ENCODE peak calls at places on chromosomes 16 and 17, in ten cellular contexts. S, X, O, F, A, W, B, Q, L and Z are unnamed samples.

GRCh38 chr17:50149425-50150353 is 788 bp downstream of the PPP1R9B start:
- DNase-seq in S (peak; percentile 54), X (peak; percentile 86), O (no peak), F (peak; percentile 77), A (no peak), W (peak; percentile 52), B (peak; percentile 62), Q (peak; percentile 49), L (peak; percentile 85), Z (no peak)

GRCh38 chr16:57091200-57091989 is 988 bp upstream of the CPNE2 start:
- DNase-seq in S (peak; percentile 55), X (no peak), O (no peak), F (peak; percentile 33), A (peak; percentile 89), W (peak; percentile 45), B (peak; percentile 38), Q (peak; percentile 19), L (peak; percentile 62), Z (no peak)

GRCh38 chr17:77142689-77143088 is 1.9 kb downstream of the SEC14L1 start:
- DNase-seq in S (no peak), X (peak; percentile 33), O (no peak), F (no peak), A (no peak), W (no peak), B (no peak), Q (no peak), L (no peak), Z (no peak)

GRCh38 chr17:33725675-33726271 is 432.7 kb upstream of the ASIC2 start:
- DNase-seq in S (no peak), X (peak; percentile 29), O (no peak), F (peak; percentile 31), A (no peak), W (no peak), B (peak; percentile 25), Q (peak; percentile 5), L (peak; percentile 60), Z (no peak)

GRCh38 chr17:42562845-42563509 is 1.0 kb downstream of the COASY start:
- DNase-seq in S (no peak), X (peak; percentile 55), O (no peak), F (no peak), A (no peak), W (no peak), B (peak; percentile 42), Q (peak; percentile 28), L (no peak), Z (no peak)

GRCh38 chr16:65733706-65734105 is 611.8 kb upstream of the CDH11 start:
- DNase-seq in S (no peak), X (no peak), O (no peak), F (no peak), A (no peak), W (no peak), B (no peak), Q (no peak), L (no peak), Z (no peak)

GRCh38 chr16:46832757-46833464 is 1.9 kb upstream of the C16orf87 start:
- DNase-seq in S (no peak), X (no peak), O (no peak), F (no peak), A (no peak), W (no peak), B (no peak), Q (no peak), L (no peak), Z (no peak)

GRCh38 chr17:41212524-41213169 is 13.8 kb upstream of the KRTAP9-2 start:
- DNase-seq in S (no peak), X (no peak), O (no peak), F (no peak), A (no peak), W (no peak), B (no peak), Q (no peak), L (no peak), Z (no peak)

GRCh38 chr16:3092501-3092991 is 6.5 kb downstream of the ZSCAN10 start:
- DNase-seq in S (no peak), X (no peak), O (no peak), F (no peak), A (no peak), W (no peak), B (no peak), Q (no peak), L (no peak), Z (no peak)

GRCh38 chr17:79650283-79650682 is 39.4 kb upstream of the RBFOX3 start:
- DNase-seq in S (no peak), X (no peak), O (no peak), F (peak; percentile 10), A (peak; percentile 59), W (no peak), B (no peak), Q (no peak), L (no peak), Z (peak; percentile 39)

GRCh38 chr17:49214665-49215360 is 4.3 kb downstream of the ABI3 start:
- DNase-seq in S (peak; percentile 47), X (no peak), O (no peak), F (peak; percentile 79), A (no peak), W (no peak), B (no peak), Q (no peak), L (no peak), Z (no peak)

GRCh38 chr17:45146616-45147101 is 1.6 kb upstream of the HEXIM1 start:
- DNase-seq in S (peak; percentile 57), X (peak; percentile 13), O (no peak), F (peak; percentile 71), A (no peak), W (no peak), B (peak; percentile 76), Q (peak; percentile 65), L (peak; percentile 87), Z (peak; percentile 77)

GRCh38 chr17:59753522-59754467 is 46.3 kb downstream of the VMP1 start:
- DNase-seq in S (no peak), X (peak; percentile 82), O (peak; percentile 73), F (no peak), A (no peak), W (no peak), B (peak; percentile 96), Q (peak; percentile 95), L (no peak), Z (no peak)

GRCh38 chr16:83586036-83586810 is 221.6 kb upstream of the HSBP1 start:
- DNase-seq in S (no peak), X (no peak), O (no peak), F (no peak), A (peak; percentile 57), W (no peak), B (no peak), Q (no peak), L (no peak), Z (no peak)

GRCh38 chr17:31523862-31524730 is 132.6 kb downstream of the RAB11FIP4 start:
- DNase-seq in S (no peak), X (no peak), O (no peak), F (no peak), A (no peak), W (no peak), B (no peak), Q (no peak), L (no peak), Z (no peak)

GRCh38 chr17:7845359-7846062 is 9.4 kb upstream of the TMEM88 start:
- DNase-seq in S (no peak), X (no peak), O (no peak), F (no peak), A (no peak), W (no peak), B (no peak), Q (no peak), L (no peak), Z (peak; percentile 64)

GRCh38 chr17:73255671-73256181 is 6.0 kb downstream of the CPSF4L start:
- DNase-seq in S (no peak), X (peak; percentile 66), O (no peak), F (peak; percentile 51), A (peak; percentile 88), W (peak; percentile 62), B (peak; percentile 61), Q (peak; percentile 39), L (peak; percentile 78), Z (no peak)

GRCh38 chr16:88844412-88845118 is 12.2 kb downstream of the GALNS start:
- DNase-seq in S (no peak), X (no peak), O (no peak), F (no peak), A (no peak), W (no peak), B (no peak), Q (no peak), L (no peak), Z (no peak)
- TF ChIP-seq CTCF in S (no peak), X (peak; percentile 37), O (peak; percentile 19), F (no peak), A (no peak), W (no peak), B (no peak), Q (no peak), L (no peak), Z (no peak)

GRCh38 chr17:30116661-30117547 is at the start of gene NSRP1:
- DNase-seq in S (peak; percentile 93), X (peak; percentile 95), O (peak; percentile 82), F (peak; percentile 95), A (peak; percentile 99), W (peak; percentile 95), B (peak; percentile 97), Q (peak; percentile 95), L (peak; percentile 98), Z (peak; percentile 98)
- TF ChIP-seq CTCF in S (no peak), X (no peak), O (no peak), F (no peak), A (no peak), W (no peak), B (no peak), Q (no peak), L (no peak), Z (no peak)

DNA sequence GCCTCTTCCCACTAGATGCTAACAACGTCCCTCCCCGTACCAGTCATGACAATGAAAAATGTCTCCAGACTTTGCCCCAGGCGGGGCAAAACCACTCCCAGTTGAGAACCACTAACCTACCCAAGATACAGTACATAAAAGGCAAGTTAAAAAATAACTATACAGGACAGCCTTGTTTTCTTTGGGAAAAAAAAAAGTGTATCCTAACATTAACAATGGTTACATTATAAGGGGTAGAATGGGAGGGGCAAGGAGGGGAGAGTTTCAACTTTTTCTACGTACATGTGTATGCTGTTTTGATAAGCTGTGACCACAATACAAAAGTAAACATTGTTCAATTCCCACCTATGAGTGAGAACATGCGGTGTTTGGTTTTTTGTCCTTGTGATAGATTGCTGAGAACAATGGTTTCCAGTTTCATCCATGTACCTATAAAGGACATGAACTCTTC is 94.9 kb downstream of the TOX3 start:
- DNase-seq in S (no peak), X (no peak), O (no peak), F (no peak), A (no peak), W (no peak), B (no peak), Q (no peak), L (peak; percentile 60), Z (no peak)
- TF ChIP-seq CTCF in S (no peak), X (no peak), O (no peak), F (no peak), A (no peak), W (no peak), B (no peak), Q (no peak), L (no peak), Z (no peak)

GRCh38 chr16:87172632-87173031 is 144.6 kb downstream of the C16orf95 start:
- DNase-seq in S (no peak), X (no peak), O (no peak), F (no peak), A (no peak), W (no peak), B (no peak), Q (no peak), L (no peak), Z (no peak)
- TF ChIP-seq CTCF in S (no peak), X (no peak), O (no peak), F (no peak), A (no peak), W (no peak), B (peak; percentile 12), Q (peak; percentile 24), L (no peak), Z (no peak)

GRCh38 chr17:28712037-28712704 is 483 bp upstream of the PROCA1 start:
- DNase-seq in S (peak; percentile 47), X (peak; percentile 27), O (no peak), F (no peak), A (peak; percentile 92), W (peak; percentile 52), B (no peak), Q (no peak), L (peak; percentile 82), Z (no peak)
- TF ChIP-seq CTCF in S (no peak), X (peak; percentile 31), O (no peak), F (no peak), A (no peak), W (no peak), B (no peak), Q (no peak), L (no peak), Z (no peak)